ENCODE peak calls at places on chromosomes 7 and 10, in nine cellular contexts. F is HepG2, A is HCT116, W is A549, N is SK-N-SH, C is endothelial cell of umbilical vein, H is K562, I is H1, S is GM12878. V is an unnamed sample.

GRCh38 chr7:143936087-143937009 is 1.3 kb downstream of the OR2F2 start:
- DNase-seq in C (no peak), S (no peak), I (no peak), F (no peak), N (peak; percentile 17), W (no peak), H (no peak), A (no peak), V (no peak)

GRCh38 chr7:94088560-94088959 is 84.4 kb upstream of the BET1 start:
- DNase-seq in W (no peak), H (no peak), F (no peak), I (no peak), A (no peak), S (no peak), N (no peak), C (peak; percentile 26), V (no peak)

GRCh38 chr7:157506268-157506667 is 169.5 kb downstream of the DNAJB6 start:
- DNase-seq in A (no peak), F (no peak), H (no peak), C (no peak), N (no peak), S (no peak), W (no peak), I (no peak), V (no peak)

GRCh38 chr10:42781893-42782445 is 626 bp upstream of the BMS1 start:
- DNase-seq in S (no peak), N (no peak), I (no peak), F (no peak), H (no peak), A (no peak), C (no peak), W (no peak), V (peak; percentile 6)

GRCh38 chr10:90352288-90352687 is 505.6 kb downstream of the HTR7 start:
- DNase-seq in I (peak; percentile 47), F (no peak), S (no peak), H (no peak), A (no peak), N (no peak), C (no peak), W (no peak), V (no peak)

GRCh38 chr10:120861200-120861599 is 10.0 kb downstream of the WDR11 start:
- DNase-seq in W (no peak), I (no peak), F (no peak), N (no peak), S (no peak), A (no peak), C (no peak), H (no peak), V (no peak)

GRCh38 chr7:138184191-138184590 is 107.9 kb downstream of the AKR1D1 start:
- DNase-seq in W (no peak), S (no peak), I (no peak), F (no peak), N (no peak), C (no peak), A (no peak), H (no peak), V (no peak)

GRCh38 chr10:125316436-125316835 is 156.1 kb upstream of the CTBP2 start:
- DNase-seq in I (no peak), H (no peak), N (no peak), S (no peak), F (no peak), A (no peak), W (no peak), C (no peak), V (no peak)

GRCh38 chr7:80918909-80919721 is at the start of gene SEMA3C:
- DNase-seq in W (peak; percentile 70), C (peak; percentile 90), I (peak; percentile 87), A (peak; percentile 78), N (peak; percentile 99), F (peak; percentile 65), H (peak; percentile 79), S (no peak), V (peak; percentile 87)

GRCh38 chr7:93055543-93056107 is 62.2 kb downstream of the SAMD9 start:
- DNase-seq in F (peak; percentile 34), N (peak; percentile 69), A (no peak), I (no peak), H (peak; percentile 55), W (peak; percentile 30), S (no peak), C (peak; percentile 53), V (peak; percentile 56)

GRCh38 chr10:125299476-125299875 is 139.1 kb upstream of the CTBP2 start:
- DNase-seq in W (no peak), S (no peak), F (no peak), C (no peak), N (no peak), H (no peak), I (no peak), A (no peak), V (no peak)

GRCh38 chr7:42883950-42884349 is 27.9 kb downstream of the C7orf25 start:
- DNase-seq in H (no peak), S (no peak), I (no peak), W (no peak), N (no peak), F (no peak), A (no peak), C (no peak), V (peak; percentile 88)

GRCh38 chr10:62844280-62845011 is 28.3 kb upstream of the EGR2 start:
- DNase-seq in H (no peak), A (no peak), S (no peak), C (no peak), F (no peak), N (no peak), I (no peak), W (no peak), V (no peak)

GRCh38 chr10:26556756-26557640 is 118.9 kb downstream of the APBB1IP start:
- DNase-seq in A (peak; percentile 50), I (no peak), W (peak; percentile 73), C (peak; percentile 8), F (peak; percentile 34), S (no peak), H (peak; percentile 56), N (peak; percentile 61), V (peak; percentile 52)

GRCh38 chr10:92384741-92385140 is 93.8 kb downstream of the MARCHF5 start:
- DNase-seq in F (no peak), H (no peak), A (no peak), I (no peak), W (no peak), N (no peak), C (no peak), S (no peak), V (no peak)

GRCh38 chr10:689433-690226 is at the start of gene DIP2C:
- DNase-seq in C (peak; percentile 41), I (peak; percentile 71), S (no peak), N (peak; percentile 99), H (no peak), A (peak; percentile 16), F (peak; percentile 16), W (peak; percentile 83), V (no peak)

GRCh38 chr7:55285665-55286064 is 79.5 kb upstream of the LANCL2 start:
- DNase-seq in N (no peak), W (no peak), C (no peak), F (no peak), H (no peak), A (no peak), I (no peak), S (no peak), V (no peak)

GRCh38 chr7:55286666-55287065 is 78.5 kb upstream of the LANCL2 start:
- DNase-seq in N (no peak), F (no peak), H (no peak), A (no peak), W (no peak), S (no peak), I (no peak), C (no peak), V (no peak)

GRCh38 chr7:55288070-55288824 is 76.9 kb upstream of the LANCL2 start:
- DNase-seq in S (no peak), H (no peak), A (no peak), N (no peak), W (no peak), I (no peak), C (no peak), F (no peak), V (no peak)
- TF ChIP-seq CTCF in S (no peak), H (no peak), A (no peak), N (peak; percentile 38), W (no peak), I (no peak), C (no peak), F (no peak), V (no peak)

GRCh38 chr10:70309661-70310060 is 25.9 kb upstream of the NPFFR1 start:
- DNase-seq in C (no peak), I (no peak), H (no peak), N (no peak), W (no peak), A (no peak), F (no peak), S (no peak), V (no peak)
- TF ChIP-seq MAX in C (no peak), I (no peak), H (no peak), N (no peak), W (no peak), A (no peak), F (no peak), S (no peak), V (no peak)

GRCh38 chr10:104622175-104622574 is 18.9 kb upstream of the SORCS3 start:
- DNase-seq in I (no peak), S (no peak), F (no peak), N (no peak), H (no peak), C (no peak), A (no peak), W (no peak), V (no peak)
- H3K4me3 ChIP-seq in I (no peak overlapping the region), S (no peak overlapping the region), F (no peak overlapping the region), N (no peak overlapping the region), H (no peak overlapping the region), C (no peak overlapping the region), A (no peak overlapping the region), W (no peak overlapping the region), V (no peak overlapping the region)

GRCh38 chr10:64286533-64286932 is 765.3 kb downstream of the REEP3 start:
- DNase-seq in C (no peak), N (no peak), W (no peak), S (no peak), F (no peak), H (no peak), A (no peak), I (no peak), V (no peak)
- TF ChIP-seq CTCF in C (no peak), N (no peak), W (no peak), S (no peak), F (no peak), H (no peak), A (no peak), I (no peak), V (no peak)

DNA sequence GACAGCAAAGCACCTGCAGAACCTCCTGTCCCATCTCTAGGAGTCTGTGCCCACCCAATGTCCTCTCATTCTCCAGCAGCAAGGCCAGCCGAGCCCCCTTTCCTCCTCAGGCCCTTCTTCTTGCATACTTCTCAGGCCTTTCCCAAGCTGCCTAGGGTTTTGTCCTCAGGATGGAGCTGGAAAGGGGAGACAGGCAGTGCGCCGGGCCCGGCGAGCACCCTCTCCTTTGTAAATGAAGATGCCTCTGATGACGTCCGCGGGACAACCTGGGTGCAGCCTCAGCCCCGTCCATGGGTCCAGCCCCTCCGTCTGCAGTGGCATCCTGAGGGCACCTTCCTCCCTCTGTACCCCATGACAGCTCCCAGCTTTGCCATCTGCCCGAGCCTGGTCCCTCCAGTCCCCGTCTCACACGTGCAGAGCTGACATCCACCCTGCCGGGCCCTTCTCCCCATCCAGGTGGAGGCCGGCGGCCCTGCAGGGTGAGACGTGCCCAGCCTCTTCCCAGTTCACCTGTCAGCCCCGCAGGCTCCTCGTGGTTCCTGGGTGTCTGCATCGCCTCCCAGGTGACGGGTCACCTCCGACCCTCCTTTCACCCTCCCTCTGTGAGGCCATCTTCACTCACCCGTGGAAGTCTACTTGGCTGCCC is 36.4 kb downstream of the JAKMIP3 start:
- DNase-seq in F (no peak), I (peak; percentile 35), S (no peak), C (no peak), W (no peak), N (no peak), A (no peak), H (no peak), V (no peak)
- TF ChIP-seq MAX in F (no peak), I (no peak), S (no peak), C (no peak), W (no peak), N (no peak), A (no peak), H (no peak), V (no peak)

V was measured in NB4.